ENCODE peak calls at places on chromosome 11, in ten cellular contexts. Q, C, D, B, F, Y, L, W, E and P are unnamed samples.

GRCh38 chr11:131928992-131929391 is 558.6 kb downstream of the NTM start:
- DNase-seq in Q (no peak), E (no peak), L (no peak), C (no peak), F (no peak), W (no peak), D (no peak), B (no peak), Y (no peak), P (no peak)

GRCh38 chr11:119663279-119663678 is 65.7 kb downstream of the NECTIN1 start:
- DNase-seq in E (no peak), F (no peak), Q (no peak), Y (peak), B (no peak), C (no peak), D (no peak), L (no peak), W (no peak), P (no peak)

GRCh38 chr11:114026355-114026754 is 33.2 kb upstream of the ZBTB16 start:
- DNase-seq in L (no peak), C (no peak), B (no peak), Y (no peak), W (no peak), E (no peak), F (peak), Q (no peak), D (no peak), P (peak)

GRCh38 chr11:44343778-44344424 is 34.0 kb upstream of the ALX4 start:
- DNase-seq in Y (no peak), B (no peak), C (no peak), F (no peak), D (no peak), W (no peak), Q (no peak), E (no peak), L (no peak), P (no peak)

GRCh38 chr11:12066799-12067508 is 43.4 kb upstream of the MICAL2 start:
- DNase-seq in L (no peak), Q (no peak), W (no peak), C (peak), F (peak), E (no peak), D (peak), B (no peak), Y (peak), P (peak)

GRCh38 chr11:41175304-41175972 is 284.0 kb downstream of the LRRC4C start:
- DNase-seq in C (no peak), W (no peak), F (no peak), B (no peak), Y (no peak), L (no peak), E (no peak), D (no peak), Q (no peak), P (no peak)

GRCh38 chr11:111046291-111046690 is 199.2 kb upstream of the POU2AF2 start:
- DNase-seq in C (peak), W (no peak), L (no peak), Q (no peak), E (no peak), D (peak), F (no peak), Y (no peak), B (no peak), P (no peak)

GRCh38 chr11:47241740-47242400 is 6.7 kb downstream of the ACP2 start:
- DNase-seq in Y (no peak), B (no peak), W (no peak), D (no peak), C (no peak), Q (no peak), E (no peak), F (no peak), L (no peak), P (no peak)

GRCh38 chr11:76702378-76703128 is 32.0 kb upstream of the LRRC32 start:
- DNase-seq in D (no peak), F (no peak), L (no peak), B (no peak), W (no peak), C (no peak), Q (no peak), E (no peak), Y (no peak), P (no peak)

GRCh38 chr11:68402355-68403031 is 58.1 kb upstream of the PPP6R3 start:
- DNase-seq in Y (peak), E (no peak), C (no peak), Q (no peak), F (no peak), L (no peak), D (no peak), B (no peak), W (no peak), P (no peak)

GRCh38 chr11:119190531-119190930 is 5.3 kb downstream of the NHERF4 start:
- DNase-seq in C (no peak), F (no peak), L (no peak), Q (no peak), B (no peak), D (no peak), E (no peak), Y (no peak), W (no peak), P (no peak)

GRCh38 chr11:76369406-76369805 is 11.5 kb downstream of the THAP12 start:
- DNase-seq in B (no peak), Y (peak), F (no peak), C (no peak), L (no peak), D (no peak), Q (no peak), W (no peak), E (no peak), P (no peak)

GRCh38 chr11:34773826-34774225 is 142.4 kb downstream of the APIP start:
- DNase-seq in L (no peak), Q (no peak), W (no peak), B (no peak), C (no peak), F (no peak), E (no peak), D (no peak), Y (no peak), P (no peak)

GRCh38 chr11:82494988-82495432 is 238.7 kb downstream of the FAM181B start:
- DNase-seq in L (no peak), W (no peak), B (no peak), D (no peak), E (no peak), F (no peak), Q (peak), C (no peak), Y (peak), P (peak)

GRCh38 chr11:69292221-69292648 is 1.7 kb upstream of the MYEOV start:
- DNase-seq in L (peak), Y (no peak), D (no peak), C (no peak), B (peak), F (peak), W (no peak), E (no peak), Q (peak), P (peak)

GRCh38 chr11:72069787-72070251 is 10.5 kb downstream of the NUMA1 start:
- DNase-seq in Y (no peak), L (no peak), D (peak), B (no peak), Q (no peak), E (no peak), C (peak), W (peak), F (peak), P (no peak)

GRCh38 chr11:129969973-129970372 is 32.7 kb downstream of the PRDM10 start:
- DNase-seq in Y (no peak), E (no peak), D (no peak), L (no peak), W (no peak), F (no peak), B (no peak), C (no peak), Q (no peak), P (no peak)

GRCh38 chr11:66410191-66410590 is 10.6 kb upstream of the NPAS4 start:
- DNase-seq in C (no peak), E (no peak), Y (no peak), F (no peak), Q (no peak), L (no peak), B (no peak), W (no peak), D (no peak), P (no peak)

GRCh38 chr11:1938343-1939005 is 8.7 kb upstream of the MRPL23 start:
- DNase-seq in F (no peak), Q (no peak), E (peak), C (no peak), Y (no peak), B (no peak), L (peak), D (no peak), W (no peak), P (no peak)

GRCh38 chr11:74723511-74723910 is 7.7 kb downstream of the CHRDL2 start:
- DNase-seq in Q (no peak), B (no peak), E (no peak), C (no peak), D (no peak), F (no peak), Y (no peak), L (no peak), W (no peak), P (no peak)

GRCh38 chr11:77092382-77092781 is 10.3 kb upstream of the OMP start:
- DNase-seq in E (no peak), C (no peak), D (no peak), W (no peak), L (no peak), Q (no peak), Y (no peak), F (no peak), B (no peak), P (no peak)

GRCh38 chr11:16367252-16367651 is 10.9 kb upstream of the SOX6 start:
- DNase-seq in Q (no peak), E (no peak), C (no peak), L (no peak), D (no peak), F (no peak), W (no peak), B (no peak), Y (no peak), P (no peak)

GRCh38 chr11:27391336-27392015 is 28.5 kb upstream of the CCDC34 start:
- DNase-seq in Q (no peak), L (no peak), B (no peak), E (no peak), C (no peak), F (no peak), D (peak), Y (no peak), W (no peak), P (no peak)

GRCh38 chr11:116415095-116415494 is 357.7 kb downstream of the BUD13 start:
- DNase-seq in Q (no peak), D (no peak), E (no peak), W (no peak), L (no peak), C (no peak), F (peak), B (no peak), Y (peak), P (no peak)

GRCh38 chr11:67117667-67118058 is 1.4 kb upstream of the KDM2A start:
- DNase-seq in C (no peak), D (no peak), B (peak), Y (no peak), Q (peak), E (no peak), F (peak), W (no peak), L (peak), P (no peak)

GRCh38 chr11:69377029-69377952 is 83.3 kb downstream of the MYEOV start:
- DNase-seq in Q (no peak), L (no peak), Y (no peak), D (peak), E (no peak), F (no peak), C (no peak), W (no peak), B (no peak), P (no peak)

GRCh38 chr11:101974255-101974654 is 57.9 kb upstream of the ANGPTL5 start:
- DNase-seq in Y (peak), F (no peak), B (no peak), E (no peak), Q (no peak), D (no peak), C (peak), L (no peak), W (no peak), P (no peak)

GRCh38 chr11:83159901-83160865 is 3.3 kb downstream of the PCF11 start:
- DNase-seq in C (no peak), Y (peak), W (no peak), F (peak), D (no peak), L (no peak), E (no peak), B (no peak), Q (no peak), P (no peak)

GRCh38 chr11:7031346-7031957 is 11.2 kb downstream of the NLRP14 start:
- DNase-seq in W (no peak), F (no peak), L (no peak), C (no peak), B (no peak), D (no peak), Y (no peak), E (no peak), Q (no peak), P (no peak)

GRCh38 chr11:115418626-115419025 is 85.6 kb downstream of the CADM1 start:
- DNase-seq in Q (no peak), E (no peak), W (no peak), F (no peak), C (no peak), Y (peak), D (no peak), B (no peak), L (no peak), P (no peak)